ENCODE peak calls at places on chromosomes 12 and 14, in five cellular contexts. J is body of pancreas, V is HT1080, L is NCI-H524, S is T-helper 22 cell. M is an unnamed sample.
A peak's percentile ranks its signal among the peaks of the same experiment; 100 is the strongest.

GRCh38 chr12:113244015-113244983 is 23.0 kb downstream of the TPCN1 start:
- DNase-seq in J (peak; percentile 93), S (no peak), L (no peak), V (no peak), M (no peak)

GRCh38 chr12:752673-753400 is 458 bp downstream of the WNK1 start:
- DNase-seq in V (no peak), L (no peak), J (peak; percentile 67), S (peak; percentile 24), M (peak; percentile 65)

GRCh38 chr12:113316155-113316554 is 18.8 kb downstream of the SLC8B1 start:
- DNase-seq in S (no peak), V (no peak), J (no peak), L (no peak), M (no peak)

GRCh38 chr14:76564471-76565119 is 188.7 kb downstream of the ESRRB start:
- DNase-seq in L (no peak), J (no peak), V (no peak), S (no peak), M (peak; percentile 24)

GRCh38 chr12:105272814-105273416 is 36.9 kb upstream of the APPL2 start:
- DNase-seq in L (no peak), V (no peak), J (no peak), S (no peak), M (no peak)

GRCh38 chr14:70780396-70781075 is 28.8 kb downstream of the MAP3K9 start:
- DNase-seq in J (no peak), L (no peak), S (no peak), V (no peak), M (no peak)

GRCh38 chr12:46660276-46660675 is 165.5 kb downstream of the SLC38A4 start:
- DNase-seq in V (no peak), S (no peak), J (no peak), L (no peak), M (no peak)

GRCh38 chr14:74514471-74514932 is 20.9 kb downstream of the ISCA2 start:
- DNase-seq in S (no peak), J (no peak), L (no peak), V (peak; percentile 30), M (no peak)

GRCh38 chr12:10042167-10042566 is 11.7 kb downstream of the CLEC9A start:
- DNase-seq in S (no peak), V (no peak), J (no peak), L (no peak), M (no peak)

GRCh38 chr14:50363734-50364113 is 33.0 kb downstream of the CDKL1 start:
- DNase-seq in J (no peak), S (peak; percentile 13), V (peak; percentile 78), L (no peak), M (no peak)

GRCh38 chr12:57477710-57478681 is 1.7 kb downstream of the ARHGAP9 start:
- DNase-seq in V (no peak), J (no peak), S (peak; percentile 72), L (no peak), M (no peak)

GRCh38 chr12:50617657-50618056 is 112.9 kb downstream of the DIP2B start:
- DNase-seq in J (no peak), V (no peak), S (no peak), L (no peak), M (no peak)

GRCh38 chr14:77543240-77543551 is 44.6 kb upstream of the ISM2 start:
- DNase-seq in S (no peak), J (no peak), L (no peak), V (no peak), M (peak; percentile 8)

GRCh38 chr12:101414533-101415119 is 7.1 kb upstream of the ARL1 start:
- DNase-seq in V (peak; percentile 51), L (peak; percentile 1), S (no peak), J (peak; percentile 22), M (peak; percentile 63)

GRCh38 chr12:66107451-66107915 is 23.1 kb downstream of the LLPH start:
- DNase-seq in J (peak; percentile 72), L (peak; percentile 60), V (peak; percentile 90), S (no peak), M (peak; percentile 86)

GRCh38 chr12:111359231-111359913 is 9.5 kb downstream of the PHETA1 start:
- DNase-seq in V (no peak), J (no peak), L (no peak), S (no peak), M (no peak)

GRCh38 chr12:104734541-104735075 is 223.5 kb downstream of the SLC41A2 start:
- DNase-seq in L (no peak), V (no peak), J (no peak), S (no peak), M (no peak)

GRCh38 chr14:49960453-49960852 is 67.6 kb downstream of the ARF6 start:
- DNase-seq in V (no peak), L (no peak), J (no peak), S (no peak), M (no peak)

GRCh38 chr12:66087365-66087943 is 43.1 kb downstream of the LLPH start:
- DNase-seq in S (no peak), V (peak; percentile 71), L (peak; percentile 34), J (peak; percentile 59), M (peak; percentile 35)

GRCh38 chr14:102913341-102914211 is 8.9 kb upstream of the AMN start:
- DNase-seq in J (no peak), V (no peak), S (no peak), L (no peak), M (no peak)

GRCh38 chr14:100639280-100639679 is 52.1 kb upstream of the BEGAIN start:
- DNase-seq in V (no peak), J (no peak), L (no peak), S (no peak), M (no peak)

GRCh38 chr12:6548556-6549378 is 7.1 kb downstream of the IFFO1 start:
- DNase-seq in S (no peak), V (peak; percentile 90), J (no peak), L (no peak), M (no peak)

GRCh38 chr12:1162083-1162760 is 171.2 kb downstream of the ERC1 start:
- DNase-seq in J (no peak), V (no peak), L (peak; percentile 27), S (no peak), M (peak; percentile 93)

GRCh38 chr12:123269395-123269892 is 2.2 kb downstream of the CDK2AP1 start:
- DNase-seq in L (peak; percentile 50), V (no peak), S (no peak), J (peak; percentile 71), M (peak; percentile 90)

GRCh38 chr14:29941401-29941800 is 13.8 kb upstream of the PRKD1 start:
- DNase-seq in L (no peak), J (no peak), V (no peak), S (no peak), M (no peak)

GRCh38 chr12:49331360-49332222 is 5.4 kb downstream of the C1QL4 start:
- DNase-seq in L (peak; percentile 26), J (peak; percentile 84), S (no peak), V (peak; percentile 55), M (no peak)

GRCh38 chr12:92488735-92489134 is 214.1 kb upstream of the PLEKHG7 start:
- DNase-seq in V (no peak), J (no peak), S (no peak), L (no peak), M (no peak)

GRCh38 chr12:96108321-96108720 is 72.9 kb upstream of the LTA4H start:
- DNase-seq in J (peak; percentile 23), L (no peak), S (no peak), V (peak; percentile 34), M (no peak)

GRCh38 chr14:61184117-61184516 is 97.0 kb downstream of the TMEM30B start:
- DNase-seq in L (no peak), V (peak; percentile 96), J (no peak), S (no peak), M (no peak)

GRCh38 chr14:67413806-67414769 is 2.1 kb upstream of the PLEK2 start:
- DNase-seq in L (no peak), V (peak; percentile 99), S (no peak), J (no peak), M (no peak)

GRCh38 chr12:54932038-54932437 is 52.5 kb downstream of the TESPA1 start:
- DNase-seq in S (no peak), L (no peak), V (no peak), J (no peak), M (no peak)